ENCODE peak calls at places on chromosome 3, in ten cellular contexts. One of them, this sample, is unnamed.

GRCh38 chr3:12451481-12451880 is 32.8 kb upstream of the TSEN2 start:
- DNase-seq in ureter: no peak
- DNase-seq in Calu3: no peak
- DNase-seq in left lung: no peak
- DNase-seq in HL-60: no peak
- DNase-seq in DND-41: no peak
- DNase-seq in RCC 7860: no peak
- DNase-seq in stimulated activated CD4-positive, alpha-beta T cell treated with anti-CD3 and anti-CD28 coated beads, Interleukin-4, amount 100 ng/mL, for 4 hours: no peak
- DNase-seq in LoVo: no peak
- DNase-seq in mesendoderm: no peak
- DNase-seq in this sample: no peak

GRCh38 chr3:10011644-10012043 is 14.6 kb upstream of the FANCD2 start:
- DNase-seq in ureter: no peak
- DNase-seq in Calu3: no peak
- DNase-seq in left lung: no peak
- DNase-seq in HL-60: no peak
- DNase-seq in DND-41: no peak
- DNase-seq in RCC 7860: no peak
- DNase-seq in stimulated activated CD4-positive, alpha-beta T cell treated with anti-CD3 and anti-CD28 coated beads, Interleukin-4, amount 100 ng/mL, for 4 hours: no peak
- DNase-seq in LoVo: no peak
- DNase-seq in mesendoderm: no peak
- DNase-seq in this sample: no peak

GRCh38 chr3:146640955-146641867 is 36.1 kb upstream of the PLSCR5 start:
- DNase-seq in ureter: no peak
- DNase-seq in Calu3: peak
- DNase-seq in left lung: no peak
- DNase-seq in HL-60: peak
- DNase-seq in DND-41: peak
- DNase-seq in RCC 7860: peak
- DNase-seq in stimulated activated CD4-positive, alpha-beta T cell treated with anti-CD3 and anti-CD28 coated beads, Interleukin-4, amount 100 ng/mL, for 4 hours: no peak
- DNase-seq in LoVo: peak
- DNase-seq in mesendoderm: peak
- DNase-seq in this sample: no peak

GRCh38 chr3:11847607-11848006 is 922 bp upstream of the TAMM41 start:
- DNase-seq in ureter: no peak
- DNase-seq in Calu3: peak
- DNase-seq in left lung: no peak
- DNase-seq in HL-60: no peak
- DNase-seq in DND-41: no peak
- DNase-seq in RCC 7860: no peak
- DNase-seq in stimulated activated CD4-positive, alpha-beta T cell treated with anti-CD3 and anti-CD28 coated beads, Interleukin-4, amount 100 ng/mL, for 4 hours: no peak
- DNase-seq in LoVo: no peak
- DNase-seq in mesendoderm: peak
- DNase-seq in this sample: no peak

GRCh38 chr3:184582583-184582982 is 21.0 kb downstream of the EPHB3 start:
- DNase-seq in ureter: no peak
- DNase-seq in Calu3: no peak
- DNase-seq in left lung: no peak
- DNase-seq in HL-60: no peak
- DNase-seq in DND-41: no peak
- DNase-seq in RCC 7860: no peak
- DNase-seq in stimulated activated CD4-positive, alpha-beta T cell treated with anti-CD3 and anti-CD28 coated beads, Interleukin-4, amount 100 ng/mL, for 4 hours: no peak
- DNase-seq in LoVo: no peak
- DNase-seq in mesendoderm: peak
- DNase-seq in this sample: no peak

GRCh38 chr3:190305406-190305805 is 16.8 kb downstream of the CLDN1 start:
- DNase-seq in ureter: no peak
- DNase-seq in Calu3: peak
- DNase-seq in left lung: no peak
- DNase-seq in HL-60: no peak
- DNase-seq in DND-41: no peak
- DNase-seq in RCC 7860: no peak
- DNase-seq in stimulated activated CD4-positive, alpha-beta T cell treated with anti-CD3 and anti-CD28 coated beads, Interleukin-4, amount 100 ng/mL, for 4 hours: no peak
- DNase-seq in LoVo: no peak
- DNase-seq in mesendoderm: no peak
- DNase-seq in this sample: no peak

GRCh38 chr3:47086071-47086470 is 77.8 kb downstream of the SETD2 start:
- DNase-seq in ureter: no peak
- DNase-seq in Calu3: no peak
- DNase-seq in left lung: no peak
- DNase-seq in HL-60: no peak
- DNase-seq in DND-41: no peak
- DNase-seq in RCC 7860: no peak
- DNase-seq in stimulated activated CD4-positive, alpha-beta T cell treated with anti-CD3 and anti-CD28 coated beads, Interleukin-4, amount 100 ng/mL, for 4 hours: no peak
- DNase-seq in LoVo: no peak
- DNase-seq in mesendoderm: no peak
- DNase-seq in this sample: no peak

GRCh38 chr3:99484871-99485270 is 153.5 kb upstream of the COL8A1 start:
- DNase-seq in ureter: no peak
- DNase-seq in Calu3: no peak
- DNase-seq in left lung: no peak
- DNase-seq in HL-60: no peak
- DNase-seq in DND-41: no peak
- DNase-seq in RCC 7860: no peak
- DNase-seq in stimulated activated CD4-positive, alpha-beta T cell treated with anti-CD3 and anti-CD28 coated beads, Interleukin-4, amount 100 ng/mL, for 4 hours: no peak
- DNase-seq in LoVo: no peak
- DNase-seq in mesendoderm: no peak
- DNase-seq in this sample: no peak

GRCh38 chr3:7788881-7789280 is 712.7 kb upstream of the LMCD1 start:
- DNase-seq in ureter: no peak
- DNase-seq in Calu3: no peak
- DNase-seq in left lung: no peak
- DNase-seq in HL-60: no peak
- DNase-seq in DND-41: no peak
- DNase-seq in RCC 7860: no peak
- DNase-seq in stimulated activated CD4-positive, alpha-beta T cell treated with anti-CD3 and anti-CD28 coated beads, Interleukin-4, amount 100 ng/mL, for 4 hours: no peak
- DNase-seq in LoVo: no peak
- DNase-seq in mesendoderm: no peak
- DNase-seq in this sample: no peak

GRCh38 chr3:194407423-194407822 is 8.4 kb upstream of the GP5 start:
- DNase-seq in ureter: no peak
- DNase-seq in Calu3: no peak
- DNase-seq in left lung: no peak
- DNase-seq in HL-60: no peak
- DNase-seq in DND-41: no peak
- DNase-seq in RCC 7860: peak
- DNase-seq in stimulated activated CD4-positive, alpha-beta T cell treated with anti-CD3 and anti-CD28 coated beads, Interleukin-4, amount 100 ng/mL, for 4 hours: no peak
- DNase-seq in LoVo: no peak
- DNase-seq in mesendoderm: no peak
- DNase-seq in this sample: no peak

GRCh38 chr3:188673509-188674239 is 498.1 kb upstream of the TPRG1 start:
- DNase-seq in ureter: no peak
- DNase-seq in Calu3: no peak
- DNase-seq in left lung: no peak
- DNase-seq in HL-60: peak
- DNase-seq in DND-41: no peak
- DNase-seq in RCC 7860: no peak
- DNase-seq in stimulated activated CD4-positive, alpha-beta T cell treated with anti-CD3 and anti-CD28 coated beads, Interleukin-4, amount 100 ng/mL, for 4 hours: no peak
- DNase-seq in LoVo: peak
- DNase-seq in mesendoderm: peak
- DNase-seq in this sample: no peak

GRCh38 chr3:168090306-168091085 is 5.2 kb downstream of the GOLIM4 start:
- DNase-seq in ureter: no peak
- DNase-seq in Calu3: no peak
- DNase-seq in left lung: no peak
- DNase-seq in HL-60: no peak
- DNase-seq in DND-41: no peak
- DNase-seq in RCC 7860: no peak
- DNase-seq in stimulated activated CD4-positive, alpha-beta T cell treated with anti-CD3 and anti-CD28 coated beads, Interleukin-4, amount 100 ng/mL, for 4 hours: no peak
- DNase-seq in LoVo: no peak
- DNase-seq in mesendoderm: no peak
- DNase-seq in this sample: no peak

GRCh38 chr3:46130631-46131310 is 77.3 kb downstream of the CCR1 start:
- DNase-seq in ureter: no peak
- DNase-seq in Calu3: no peak
- DNase-seq in left lung: no peak
- DNase-seq in HL-60: no peak
- DNase-seq in DND-41: no peak
- DNase-seq in RCC 7860: no peak
- DNase-seq in stimulated activated CD4-positive, alpha-beta T cell treated with anti-CD3 and anti-CD28 coated beads, Interleukin-4, amount 100 ng/mL, for 4 hours: no peak
- DNase-seq in LoVo: no peak
- DNase-seq in mesendoderm: no peak
- DNase-seq in this sample: no peak

GRCh38 chr3:42735021-42735420 is 32.4 kb upstream of the HHATL start:
- DNase-seq in ureter: no peak
- DNase-seq in Calu3: no peak
- DNase-seq in left lung: no peak
- DNase-seq in HL-60: no peak
- DNase-seq in DND-41: no peak
- DNase-seq in RCC 7860: no peak
- DNase-seq in stimulated activated CD4-positive, alpha-beta T cell treated with anti-CD3 and anti-CD28 coated beads, Interleukin-4, amount 100 ng/mL, for 4 hours: no peak
- DNase-seq in LoVo: no peak
- DNase-seq in mesendoderm: no peak
- DNase-seq in this sample: no peak

GRCh38 chr3:14719006-14719405 is 44.1 kb downstream of the C3orf20 start:
- DNase-seq in ureter: no peak
- DNase-seq in Calu3: no peak
- DNase-seq in left lung: no peak
- DNase-seq in HL-60: no peak
- DNase-seq in DND-41: no peak
- DNase-seq in RCC 7860: no peak
- DNase-seq in stimulated activated CD4-positive, alpha-beta T cell treated with anti-CD3 and anti-CD28 coated beads, Interleukin-4, amount 100 ng/mL, for 4 hours: no peak
- DNase-seq in LoVo: no peak
- DNase-seq in mesendoderm: no peak
- DNase-seq in this sample: no peak

GRCh38 chr3:58044656-58045055 is 36.4 kb downstream of the FLNB start:
- DNase-seq in ureter: no peak
- DNase-seq in Calu3: no peak
- DNase-seq in left lung: no peak
- DNase-seq in HL-60: no peak
- DNase-seq in DND-41: no peak
- DNase-seq in RCC 7860: peak
- DNase-seq in stimulated activated CD4-positive, alpha-beta T cell treated with anti-CD3 and anti-CD28 coated beads, Interleukin-4, amount 100 ng/mL, for 4 hours: no peak
- DNase-seq in LoVo: no peak
- DNase-seq in mesendoderm: no peak
- DNase-seq in this sample: no peak

GRCh38 chr3:16122661-16123060 is 51.8 kb upstream of the GALNT15 start:
- DNase-seq in ureter: no peak
- DNase-seq in Calu3: no peak
- DNase-seq in left lung: no peak
- DNase-seq in HL-60: no peak
- DNase-seq in DND-41: no peak
- DNase-seq in RCC 7860: no peak
- DNase-seq in stimulated activated CD4-positive, alpha-beta T cell treated with anti-CD3 and anti-CD28 coated beads, Interleukin-4, amount 100 ng/mL, for 4 hours: no peak
- DNase-seq in LoVo: no peak
- DNase-seq in mesendoderm: no peak
- DNase-seq in this sample: no peak

GRCh38 chr3:55675478-55675877 is 188.4 kb upstream of the WNT5A start:
- DNase-seq in ureter: no peak
- DNase-seq in Calu3: no peak
- DNase-seq in left lung: no peak
- DNase-seq in HL-60: no peak
- DNase-seq in DND-41: no peak
- DNase-seq in RCC 7860: no peak
- DNase-seq in stimulated activated CD4-positive, alpha-beta T cell treated with anti-CD3 and anti-CD28 coated beads, Interleukin-4, amount 100 ng/mL, for 4 hours: no peak
- DNase-seq in LoVo: no peak
- DNase-seq in mesendoderm: no peak
- DNase-seq in this sample: no peak

GRCh38 chr3:55609230-55610100 is 122.4 kb upstream of the WNT5A start:
- DNase-seq in ureter: no peak
- DNase-seq in Calu3: no peak
- DNase-seq in left lung: no peak
- DNase-seq in HL-60: no peak
- DNase-seq in DND-41: no peak
- DNase-seq in RCC 7860: no peak
- DNase-seq in stimulated activated CD4-positive, alpha-beta T cell treated with anti-CD3 and anti-CD28 coated beads, Interleukin-4, amount 100 ng/mL, for 4 hours: no peak
- DNase-seq in LoVo: no peak
- DNase-seq in mesendoderm: peak
- DNase-seq in this sample: no peak

GRCh38 chr3:43218156-43218555 is 68.2 kb upstream of the SNRK start:
- DNase-seq in ureter: no peak
- DNase-seq in Calu3: no peak
- DNase-seq in left lung: no peak
- DNase-seq in HL-60: no peak
- DNase-seq in DND-41: no peak
- DNase-seq in RCC 7860: no peak
- DNase-seq in stimulated activated CD4-positive, alpha-beta T cell treated with anti-CD3 and anti-CD28 coated beads, Interleukin-4, amount 100 ng/mL, for 4 hours: no peak
- DNase-seq in LoVo: no peak
- DNase-seq in mesendoderm: no peak
- DNase-seq in this sample: no peak

GRCh38 chr3:119395923-119396358 is 67.5 kb downstream of the TMEM39A start:
- DNase-seq in ureter: no peak
- DNase-seq in Calu3: no peak
- DNase-seq in left lung: no peak
- DNase-seq in HL-60: no peak
- DNase-seq in DND-41: no peak
- DNase-seq in RCC 7860: no peak
- DNase-seq in stimulated activated CD4-positive, alpha-beta T cell treated with anti-CD3 and anti-CD28 coated beads, Interleukin-4, amount 100 ng/mL, for 4 hours: no peak
- DNase-seq in LoVo: no peak
- DNase-seq in mesendoderm: no peak
- DNase-seq in this sample: no peak